ENCODE peak calls at places on chromosomes 2 and 18, in six cellular contexts. Z is endothelial cell, A is fibroblast of mammary gland, S is progenitor cell of endocrine pancreas, O is breast epithelium, T is tibial artery. I is an unnamed sample.

GRCh38 chr2:86298411-86299390 is 38.7 kb downstream of the REEP1 start:
- DNase-seq in Z (peak), A (peak), S (no peak), O (no peak), T (no peak), I (no peak)

GRCh38 chr2:211367711-211368110 is 811.3 kb downstream of the CPS1 start:
- DNase-seq in Z (no peak), A (peak), S (no peak), O (no peak), T (no peak), I (no peak)

GRCh38 chr2:239236043-239236807 is 164.6 kb downstream of the HDAC4 start:
- DNase-seq in Z (no peak), A (no peak), S (no peak), O (no peak), T (no peak), I (no peak)

GRCh38 chr2:113173563-113174368 is at the start of gene PSD4:
- DNase-seq in Z (no peak), A (no peak), S (no peak), O (peak), T (peak), I (no peak)

GRCh38 chr18:11902522-11903292 is 5.4 kb downstream of the MPPE1 start:
- DNase-seq in Z (no peak), A (no peak), S (no peak), O (no peak), T (no peak), I (no peak)

GRCh38 chr18:28794459-28795245 is 617.7 kb upstream of the CDH2 start:
- DNase-seq in Z (no peak), A (peak), S (no peak), O (no peak), T (no peak), I (peak)

GRCh38 chr2:236309669-236310029 is 45.4 kb upstream of the ASB18 start:
- DNase-seq in Z (peak), A (peak), S (peak), O (no peak), T (no peak), I (no peak)

GRCh38 chr2:26946841-26947784 is 23.3 kb upstream of the MAPRE3 start:
- DNase-seq in Z (no peak), A (peak), S (no peak), O (no peak), T (peak), I (no peak)

GRCh38 chr2:216636570-216637450 is 3.6 kb downstream of the IGFBP2 start:
- DNase-seq in Z (peak), A (peak), S (no peak), O (no peak), T (peak), I (no peak)

GRCh38 chr2:187519419-187520120 is 34.7 kb downstream of the TFPI start:
- DNase-seq in Z (no peak), A (no peak), S (no peak), O (no peak), T (no peak), I (no peak)

GRCh38 chr18:27075828-27076227 is 109.3 kb downstream of the CHST9 start:
- DNase-seq in Z (no peak), A (no peak), S (no peak), O (no peak), T (no peak), I (no peak)

DNA sequence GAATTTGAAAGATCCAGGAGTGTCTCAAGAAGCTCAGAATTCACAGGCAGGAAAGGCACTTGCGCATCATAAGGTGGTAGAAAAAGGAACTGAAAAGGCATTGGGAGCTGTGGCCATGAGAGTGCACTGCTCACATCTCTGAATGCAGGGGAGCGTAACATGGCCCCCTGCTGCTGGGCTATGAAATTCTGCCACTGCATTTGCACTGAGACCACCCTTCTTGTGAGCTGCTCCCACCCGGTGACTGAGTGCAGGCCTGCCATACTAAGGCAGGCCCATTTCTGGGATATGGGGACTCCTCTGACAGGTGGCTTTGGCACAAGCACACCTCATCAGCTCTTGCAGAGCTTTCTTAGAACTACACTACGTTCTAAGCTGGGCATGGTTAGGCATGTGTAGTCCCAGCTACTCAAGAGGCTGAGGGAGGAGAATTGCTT is 25.3 kb upstream of the STARD7 start:
- DNase-seq in Z (no peak), A (no peak), S (no peak), O (no peak), T (no peak), I (no peak)
- TF ChIP-seq CTCF in Z (no peak), A (no peak), S (no peak), O (no peak), T (no peak), I (no peak)

GRCh38 chr2:180910831-180911665 is 69.4 kb upstream of the UBE2E3 start:
- DNase-seq in Z (no peak), A (peak), S (no peak), O (no peak), T (no peak), I (no peak)
- TF ChIP-seq CTCF in Z (no peak), A (no peak), S (no peak), O (no peak), T (no peak), I (no peak)

GRCh38 chr18:68467966-68468365 is 246.9 kb downstream of the TMX3 start:
- DNase-seq in Z (no peak), A (no peak), S (no peak), O (no peak), T (no peak), I (no peak)

GRCh38 chr18:68469049-68469625 is 245.8 kb downstream of the TMX3 start:
- DNase-seq in Z (no peak), A (no peak), S (no peak), O (no peak), T (no peak), I (no peak)

GRCh38 chr18:68462766-68463165 is 252.1 kb downstream of the TMX3 start:
- DNase-seq in Z (no peak), A (no peak), S (no peak), O (no peak), T (no peak), I (no peak)

GRCh38 chr18:68462148-68462547 is 252.8 kb downstream of the TMX3 start:
- DNase-seq in Z (no peak), A (no peak), S (no peak), O (no peak), T (no peak), I (no peak)

GRCh38 chr18:68466714-68467113 is 248.2 kb downstream of the TMX3 start:
- DNase-seq in Z (no peak), A (no peak), S (no peak), O (no peak), T (no peak), I (no peak)
- TF ChIP-seq CTCF in Z (no peak), A (no peak), S (no peak), O (no peak), T (no peak), I (no peak)

GRCh38 chr2:191869781-191870180 is 22.9 kb upstream of the CAVIN2 start:
- DNase-seq in Z (no peak), A (peak), S (no peak), O (no peak), T (no peak), I (no peak)
- TF ChIP-seq CTCF in Z (no peak), A (no peak), S (no peak), O (no peak), T (no peak), I (peak)